ENCODE peak calls at places on chromosomes 12 and 14, in eight cellular contexts. X, R, B, Q, G, L, A and O are unnamed samples.

GRCh38 chr14:101665478-101666078 is 95.9 kb upstream of the PPP2R5C start:
- DNase-seq in X (no peak), R (no peak), B (peak; percentile 1), Q (peak; percentile 6), G (peak; percentile 3), L (peak; percentile 40), A (peak; percentile 37), O (no peak)

GRCh38 chr12:88391556-88391955 is 188.7 kb downstream of the KITLG start:
- DNase-seq in X (no peak), R (no peak), B (no peak), Q (no peak), G (peak; percentile 8), L (peak; percentile 39), A (peak; percentile 88), O (no peak)

GRCh38 chr12:44286336-44286735 is 450.5 kb downstream of the TMEM117 start:
- DNase-seq in X (no peak), R (no peak), B (no peak), Q (no peak), G (peak; percentile 13), L (no peak), A (peak; percentile 35), O (no peak)

GRCh38 chr12:53781218-53781801 is 29.5 kb upstream of the CISTR start:
- DNase-seq in X (no peak), R (no peak), B (no peak), Q (no peak), G (no peak), L (no peak), A (peak; percentile 16), O (no peak)

GRCh38 chr12:19048943-19049342 is 80.6 kb upstream of the PLEKHA5 start:
- DNase-seq in X (no peak), R (no peak), B (no peak), Q (no peak), G (no peak), L (no peak), A (no peak), O (no peak)

GRCh38 chr14:36633580-36633979 is 28.1 kb upstream of the PAX9 start:
- DNase-seq in X (no peak), R (no peak), B (no peak), Q (no peak), G (no peak), L (no peak), A (no peak), O (no peak)

GRCh38 chr12:113087193-113087592 is 30.7 kb downstream of the DTX1 start:
- DNase-seq in X (no peak), R (no peak), B (no peak), Q (no peak), G (no peak), L (no peak), A (no peak), O (no peak)

GRCh38 chr12:23253191-23253590 is 628.2 kb downstream of the ETNK1 start:
- DNase-seq in X (no peak), R (no peak), B (no peak), Q (no peak), G (no peak), L (no peak), A (no peak), O (no peak)

GRCh38 chr12:128914908-128915563 is 61.8 kb downstream of the GLT1D1 start:
- DNase-seq in X (no peak), R (no peak), B (no peak), Q (no peak), G (peak; percentile 60), L (peak; percentile 69), A (no peak), O (no peak)

GRCh38 chr14:49849213-49849847 is 3.3 kb downstream of the NEMF start:
- DNase-seq in X (no peak), R (no peak), B (no peak), Q (no peak), G (no peak), L (no peak), A (no peak), O (no peak)

GRCh38 chr12:109900752-109901580 is 892 bp downstream of the TCHP start:
- DNase-seq in X (peak; percentile 13), R (no peak), B (no peak), Q (no peak), G (no peak), L (no peak), A (no peak), O (no peak)

GRCh38 chr12:44015333-44015941 is 179.6 kb downstream of the TMEM117 start:
- DNase-seq in X (no peak), R (no peak), B (no peak), Q (no peak), G (no peak), L (peak; percentile 21), A (peak; percentile 66), O (no peak)

GRCh38 chr12:114690267-114691135 is 6.5 kb upstream of the TBX3 start:
- DNase-seq in X (no peak), R (no peak), B (no peak), Q (no peak), G (no peak), L (no peak), A (no peak), O (no peak)

GRCh38 chr12:22543246-22544037 is 900 bp downstream of the C2CD5 start:
- DNase-seq in X (peak; percentile 86), R (peak; percentile 43), B (peak; percentile 7), Q (peak; percentile 57), G (peak; percentile 76), L (peak; percentile 59), A (peak; percentile 8), O (no peak)

GRCh38 chr12:7374423-7375144 is 69.4 kb downstream of the CD163L1 start:
- DNase-seq in X (peak; percentile 71), R (peak; percentile 14), B (no peak), Q (peak; percentile 3), G (peak; percentile 1), L (peak; percentile 40), A (peak; percentile 6), O (no peak)
- TF ChIP-seq CTCF in X (no peak), R (no peak), B (no peak), Q (no peak), G (peak; percentile 70), L (peak; percentile 51), A (peak; percentile 51), O (peak; percentile 51)

GRCh38 chr12:15522574-15523187 is 200.4 kb downstream of the PTPRO start:
- DNase-seq in X (no peak), R (no peak), B (no peak), Q (no peak), G (no peak), L (peak; percentile 23), A (peak; percentile 34), O (no peak)
- TF ChIP-seq CTCF in X (no peak), R (peak; percentile 39), B (peak; percentile 29), Q (peak; percentile 50), G (peak; percentile 33), L (peak; percentile 56), A (peak; percentile 61), O (peak; percentile 82)

DNA sequence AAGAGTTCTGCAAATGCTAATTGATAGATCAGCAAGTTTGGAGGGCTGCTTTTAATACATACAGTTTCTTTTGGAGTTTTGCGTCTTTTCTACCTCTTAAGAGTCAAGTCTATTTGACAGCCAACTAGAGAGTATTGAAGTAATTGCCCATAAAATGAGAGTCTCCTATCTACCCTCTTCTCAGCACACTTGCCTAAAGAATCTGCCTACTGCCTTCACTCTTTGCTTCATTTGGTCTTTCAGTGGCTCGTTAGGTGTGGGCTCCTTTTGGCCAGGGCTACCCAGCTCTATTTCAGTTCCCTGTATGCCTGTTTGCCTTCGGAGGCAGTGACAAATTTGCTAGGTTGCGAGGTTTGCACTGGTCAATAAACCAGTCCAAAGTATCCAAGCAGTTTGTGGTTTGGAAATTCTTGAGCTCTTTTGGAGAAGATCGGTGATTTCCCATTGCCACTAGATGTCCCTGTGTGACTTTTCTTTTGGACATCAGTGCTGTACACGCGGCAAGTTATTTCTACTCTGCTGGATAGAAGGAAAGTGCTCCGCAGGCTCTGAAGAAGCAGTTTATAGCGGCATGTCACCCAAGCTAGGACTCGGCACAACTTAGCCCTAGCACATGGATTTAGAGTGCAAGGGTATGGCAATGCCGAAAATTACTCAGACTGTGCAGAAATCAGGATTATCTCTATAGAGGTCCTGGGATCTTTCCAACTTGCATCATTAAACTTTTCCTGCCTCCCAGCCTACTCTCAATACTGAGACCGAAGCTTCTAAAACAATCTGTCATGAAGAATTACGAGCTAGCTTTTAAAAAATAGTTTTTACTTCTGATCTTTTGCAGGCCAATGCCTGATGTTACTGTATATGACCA is 38.6 kb downstream of the MGST1 start:
- DNase-seq in X (no peak), R (peak; percentile 17), B (no peak), Q (peak; percentile 52), G (no peak), L (peak; percentile 28), A (peak; percentile 70), O (no peak)
- TF ChIP-seq CTCF in X (no peak), R (peak; percentile 33), B (no peak), Q (peak; percentile 83), G (no peak), L (no peak), A (peak; percentile 67), O (peak; percentile 70)

GRCh38 chr14:31300296-31300695 is 92.7 kb upstream of the HECTD1 start:
- DNase-seq in X (no peak), R (no peak), B (no peak), Q (no peak), G (no peak), L (no peak), A (no peak), O (no peak)
- TF ChIP-seq CTCF in X (no peak), R (no peak), B (no peak), Q (no peak), G (no peak), L (no peak), A (peak; percentile 14), O (no peak)